ENCODE peak calls at places on chromosomes 11 and 22, in five cellular contexts. K is pancreas, G is astrocyte, Q is left lung, Z is sigmoid colon. L is an unnamed sample.

GRCh38 chr22:47175151-47175760 is 412.8 kb downstream of the TBC1D22A start:
- DNase-seq in K (peak; percentile 51), G (no peak), Q (peak; percentile 35), Z (peak; percentile 81), L (peak; percentile 72)

GRCh38 chr22:46693634-46694422 is 44.2 kb downstream of the CERK start:
- DNase-seq in K (no peak), G (no peak), Q (no peak), Z (peak; percentile 37), L (no peak)

GRCh38 chr11:113119074-113119473 is 157.9 kb downstream of the NCAM1 start:
- DNase-seq in K (no peak), G (no peak), Q (no peak), Z (no peak), L (no peak)

GRCh38 chr11:18836415-18836814 is 44.8 kb upstream of the PTPN5 start:
- DNase-seq in K (no peak), G (no peak), Q (no peak), Z (no peak), L (no peak)

GRCh38 chr11:16179668-16180067 is 176.7 kb downstream of the SOX6 start:
- DNase-seq in K (no peak), G (no peak), Q (no peak), Z (no peak), L (no peak)

GRCh38 chr11:2788751-2789140 is 89.0 kb upstream of the KCNQ1OT1 start:
- DNase-seq in K (peak; percentile 45), G (no peak), Q (peak; percentile 25), Z (no peak), L (no peak)

GRCh38 chr22:50507991-50508884 is at the start of gene NCAPH2:
- DNase-seq in K (peak; percentile 99), G (peak; percentile 83), Q (peak; percentile 96), Z (peak; percentile 98), L (peak; percentile 90)

GRCh38 chr11:130051077-130051476 is 18.6 kb upstream of the APLP2 start:
- DNase-seq in K (no peak), G (no peak), Q (no peak), Z (no peak), L (no peak)

GRCh38 chr11:64036081-64037026 is 623 bp downstream of the FLRT1 start:
- DNase-seq in K (peak; percentile 69), G (peak; percentile 17), Q (no peak), Z (peak; percentile 79), L (no peak)

GRCh38 chr11:33997473-33998347 is 53.8 kb upstream of the CAPRIN1 start:
- DNase-seq in K (no peak), G (no peak), Q (no peak), Z (no peak), L (no peak)

GRCh38 chr11:131248588-131248987 is 121.8 kb upstream of the NTM start:
- DNase-seq in K (no peak), G (peak; percentile 20), Q (no peak), Z (no peak), L (no peak)

GRCh38 chr11:104771782-104772181 is 126.5 kb downstream of the CASP12 start:
- DNase-seq in K (no peak), G (peak; percentile 2), Q (no peak), Z (no peak), L (no peak)

GRCh38 chr22:23857606-23858483 is at the start of gene SLC2A11:
- DNase-seq in K (peak; percentile 97), G (peak; percentile 89), Q (peak; percentile 98), Z (peak; percentile 98), L (peak; percentile 92)

GRCh38 chr11:77127969-77128691 is at the start of gene MYO7A:
- DNase-seq in K (peak; percentile 90), G (no peak), Q (peak; percentile 64), Z (no peak), L (no peak)

GRCh38 chr22:44970291-44970690 is 39.5 kb downstream of the PHF21B start:
- DNase-seq in K (no peak), G (no peak), Q (no peak), Z (no peak), L (no peak)

GRCh38 chr11:78465169-78465942 is 47.7 kb upstream of the GAB2 start:
- DNase-seq in K (no peak), G (no peak), Q (no peak), Z (no peak), L (no peak)

GRCh38 chr11:762421-763072 is 14.7 kb downstream of the GATD1 start:
- DNase-seq in K (peak; percentile 62), G (peak; percentile 68), Q (no peak), Z (no peak), L (no peak)

GRCh38 chr22:19121631-19122142 is 525 bp downstream of the DGCR2 start:
- DNase-seq in K (peak; percentile 83), G (peak; percentile 22), Q (peak; percentile 62), Z (peak; percentile 80), L (no peak)

GRCh38 chr11:70080763-70081162 is 2.6 kb downstream of the ANO1 start:
- DNase-seq in K (no peak), G (peak; percentile 12), Q (no peak), Z (no peak), L (no peak)

GRCh38 chr11:78714539-78714938 is 139.9 kb upstream of the NARS2 start:
- DNase-seq in K (no peak), G (no peak), Q (no peak), Z (no peak), L (no peak)

GRCh38 chr11:112877561-112877960 is 83.7 kb upstream of the NCAM1 start:
- DNase-seq in K (no peak), G (no peak), Q (no peak), Z (no peak), L (no peak)

GRCh38 chr11:12251651-12252560 is 125.5 kb upstream of the PARVA start:
- DNase-seq in K (no peak), G (no peak), Q (no peak), Z (no peak), L (no peak)

GRCh38 chr11:5922749-5923426 is 19.2 kb upstream of the OR56A3 start:
- DNase-seq in K (no peak), G (no peak), Q (no peak), Z (no peak), L (no peak)

GRCh38 chr11:43269229-43269928 is 42.4 kb upstream of the API5 start:
- DNase-seq in K (no peak), G (no peak), Q (no peak), Z (peak; percentile 65), L (no peak)

GRCh38 chr11:94175545-94175944 is 46.9 kb downstream of the PANX1 start:
- DNase-seq in K (no peak), G (peak; percentile 97), Q (no peak), Z (no peak), L (no peak)

GRCh38 chr11:69595805-69596665 is 44.9 kb upstream of the CCND1 start:
- DNase-seq in K (no peak), G (no peak), Q (no peak), Z (no peak), L (no peak)

GRCh38 chr11:122775675-122776271 is 62.5 kb upstream of the CRTAM start:
- DNase-seq in K (no peak), G (no peak), Q (no peak), Z (no peak), L (no peak)

GRCh38 chr11:117145393-117145761 is 1.3 kb downstream of the PAFAH1B2 start:
- DNase-seq in K (no peak), G (peak; percentile 38), Q (no peak), Z (no peak), L (no peak)

GRCh38 chr11:103897156-103897555 is 139.3 kb upstream of the DDI1 start:
- DNase-seq in K (no peak), G (no peak), Q (no peak), Z (no peak), L (no peak)

GRCh38 chr11:61056566-61056965 is 45.7 kb upstream of the CD5 start:
- DNase-seq in K (no peak), G (no peak), Q (no peak), Z (peak; percentile 46), L (no peak)

GRCh38 chr11:45736424-45736823 is 68.5 kb upstream of the SLC35C1 start:
- DNase-seq in K (no peak), G (peak; percentile 16), Q (peak; percentile 50), Z (peak; percentile 60), L (no peak)

DNA sequence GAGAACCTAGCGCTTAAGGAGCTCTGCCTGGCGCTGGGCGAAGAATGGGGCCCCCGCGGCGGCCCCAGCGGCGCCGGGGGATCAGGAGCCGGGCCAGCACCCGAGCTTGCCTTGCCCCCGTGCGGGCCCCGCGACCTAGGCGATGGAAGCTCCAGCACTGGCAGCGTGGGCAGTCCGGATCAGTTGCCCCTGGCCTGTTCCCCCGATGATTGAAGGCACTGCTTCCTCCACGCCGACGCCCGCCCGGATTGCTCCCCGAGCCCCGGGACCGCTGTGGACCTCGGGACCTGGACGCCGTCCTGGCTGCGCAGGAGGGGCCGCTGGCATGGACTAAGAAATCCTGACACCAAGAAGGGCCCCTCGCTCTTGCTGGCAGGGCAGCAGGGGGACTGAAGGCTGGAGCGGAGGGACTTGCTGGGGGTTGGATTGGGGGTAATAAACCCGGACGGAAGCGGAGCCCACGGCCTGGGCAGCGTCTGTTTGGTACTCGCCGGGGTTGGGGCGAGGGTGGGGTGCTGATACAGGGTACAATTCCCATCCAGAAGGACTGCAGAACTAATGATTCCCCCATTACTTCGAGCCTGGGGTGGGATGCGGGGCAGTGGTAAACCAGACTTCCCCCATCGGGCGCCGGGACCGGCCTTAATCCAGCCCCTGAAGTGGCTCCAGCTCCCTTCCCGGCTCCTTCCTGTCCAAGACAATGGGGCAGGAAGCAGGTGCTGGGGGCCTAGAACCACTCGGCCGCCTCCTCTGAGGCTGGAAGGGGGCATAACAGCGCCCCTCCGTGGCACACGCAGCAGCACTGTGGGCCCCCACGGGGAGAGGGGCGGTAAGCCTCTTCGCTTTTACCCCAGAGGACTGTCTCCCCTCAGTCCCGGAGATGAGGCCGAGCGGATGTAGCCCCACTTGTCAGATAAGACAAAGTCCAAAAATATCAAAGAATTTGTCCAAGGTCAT is 985 bp downstream of the CCDC85B start:
- DNase-seq in K (no peak), G (no peak), Q (no peak), Z (peak; percentile 81), L (no peak)
- TF ChIP-seq CTCF in K (no peak), G (no peak), Q (no peak), Z (no peak), L (peak; percentile 30)

GRCh38 chr11:13486926-13487660 is 8.7 kb downstream of the PTH start:
- DNase-seq in K (peak; percentile 87), G (no peak), Q (peak; percentile 65), Z (no peak), L (no peak)
- H3K27ac ChIP-seq in K (no peak overlapping the region), G (no peak overlapping the region), Q (no peak overlapping the region), Z (no peak overlapping the region), L (no peak overlapping the region)

DNA sequence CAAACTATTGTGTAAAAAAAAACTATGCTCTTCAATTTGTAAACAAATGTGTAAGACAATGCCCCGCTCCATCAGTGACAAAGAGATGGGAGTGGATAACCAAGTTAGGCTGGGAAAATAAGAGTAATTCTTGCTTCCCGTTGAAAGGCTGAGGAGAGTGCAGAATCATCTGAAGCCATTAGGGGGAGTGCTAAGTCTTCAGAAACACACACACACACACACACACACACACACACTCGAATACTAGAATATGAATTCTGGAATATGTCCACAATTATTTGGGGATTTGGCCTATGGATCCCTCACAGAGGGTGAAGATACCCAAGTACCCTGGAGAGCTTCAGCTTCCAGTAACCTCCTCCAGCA is 27.8 kb upstream of the ROBO3 start:
- DNase-seq in K (no peak), G (peak; percentile 82), Q (no peak), Z (no peak), L (peak; percentile 66)
- TF ChIP-seq CTCF in K (no peak), G (peak; percentile 71), Q (peak; percentile 8), Z (no peak), L (peak; percentile 81)

DNA sequence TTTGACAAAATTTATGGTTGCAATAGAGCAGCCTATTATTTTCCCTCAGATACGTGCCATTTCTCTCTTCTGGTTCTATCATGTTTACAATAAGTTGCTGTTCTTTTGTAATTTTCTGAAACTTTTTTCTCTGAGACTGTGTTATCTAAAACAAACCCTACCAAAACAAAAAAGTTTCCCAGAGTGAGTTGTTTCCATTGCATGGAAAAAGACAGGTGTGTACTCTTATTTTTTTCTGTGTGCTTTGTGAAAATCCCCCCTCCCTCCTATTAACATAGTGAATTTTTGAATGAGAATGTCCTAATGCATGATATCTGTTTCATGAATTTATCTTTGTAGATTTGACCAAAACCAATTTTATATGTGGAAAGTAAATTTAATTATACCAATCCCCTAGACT is 137.6 kb downstream of the DDX10 start:
- DNase-seq in K (no peak), G (no peak), Q (no peak), Z (no peak), L (no peak)
- H3K27ac ChIP-seq in K (no peak overlapping the region), G (no peak overlapping the region), Q (no peak overlapping the region), Z (no peak overlapping the region), L (no peak overlapping the region)